ENCODE peak calls at places on chromosomes 5 and 9, in five cellular contexts. One of them, this sample, is unnamed.

GRCh38 chr5:82735160-82735789 is 341.9 kb downstream of the TMEM167A start:
- DNase-seq in WTC11: no peak
- DNase-seq in PC-3: peak; percentile 80
- DNase-seq in body of pancreas: no peak
- DNase-seq in AG09309: no peak
- DNase-seq in this sample: no peak

GRCh38 chr9:129318121-129319075 is 140.3 kb upstream of the IER5L start:
- DNase-seq in AG09309: no peak
- DNase-seq in body of pancreas: no peak
- DNase-seq in WTC11: no peak
- DNase-seq in PC-3: no peak
- DNase-seq in this sample: no peak

GRCh38 chr5:172078027-172078426 is 71.6 kb upstream of the FBXW11 start:
- DNase-seq in PC-3: no peak
- DNase-seq in body of pancreas: peak; percentile 80
- DNase-seq in AG09309: no peak
- DNase-seq in WTC11: no peak
- DNase-seq in this sample: no peak

GRCh38 chr5:172319708-172320441 is 36.3 kb upstream of the UBTD2 start:
- DNase-seq in WTC11: no peak
- DNase-seq in PC-3: no peak
- DNase-seq in body of pancreas: no peak
- DNase-seq in AG09309: no peak
- DNase-seq in this sample: no peak

GRCh38 chr9:36092509-36093215 is 43.9 kb upstream of the GLIPR2 start:
- DNase-seq in WTC11: no peak
- DNase-seq in AG09309: no peak
- DNase-seq in body of pancreas: no peak
- DNase-seq in PC-3: no peak
- DNase-seq in this sample: no peak

GRCh38 chr5:7445066-7445465 is 49.1 kb downstream of the ADCY2 start:
- DNase-seq in AG09309: no peak
- DNase-seq in PC-3: no peak
- DNase-seq in WTC11: no peak
- DNase-seq in body of pancreas: no peak
- DNase-seq in this sample: no peak

GRCh38 chr9:110875275-110875674 is 163.0 kb downstream of the LPAR1 start:
- DNase-seq in WTC11: peak; percentile 68
- DNase-seq in AG09309: no peak
- DNase-seq in PC-3: no peak
- DNase-seq in body of pancreas: peak; percentile 13
- DNase-seq in this sample: no peak

GRCh38 chr9:96048116-96048953 is 172.8 kb downstream of the ERCC6L2 start:
- DNase-seq in body of pancreas: peak; percentile 70
- DNase-seq in WTC11: no peak
- DNase-seq in PC-3: no peak
- DNase-seq in AG09309: no peak
- DNase-seq in this sample: peak; percentile 26

GRCh38 chr9:120894404-120895226 is 17.6 kb upstream of the PHF19 start:
- DNase-seq in body of pancreas: peak; percentile 67
- DNase-seq in WTC11: peak; percentile 56
- DNase-seq in PC-3: no peak
- DNase-seq in AG09309: no peak
- DNase-seq in this sample: no peak

GRCh38 chr5:149719666-149720065 is 10.4 kb upstream of the PPARGC1B start:
- DNase-seq in PC-3: peak; percentile 95
- DNase-seq in AG09309: no peak
- DNase-seq in WTC11: no peak
- DNase-seq in body of pancreas: peak; percentile 74
- DNase-seq in this sample: no peak

GRCh38 chr5:171295299-171295698 is 13.7 kb upstream of the TLX3 start:
- DNase-seq in PC-3: peak; percentile 21
- DNase-seq in WTC11: no peak
- DNase-seq in body of pancreas: no peak
- DNase-seq in AG09309: no peak
- DNase-seq in this sample: no peak

GRCh38 chr5:140242099-140242498 is 60.8 kb downstream of the PFDN1 start:
- DNase-seq in body of pancreas: no peak
- DNase-seq in WTC11: peak; percentile 50
- DNase-seq in PC-3: no peak
- DNase-seq in AG09309: no peak
- DNase-seq in this sample: no peak
- TF ChIP-seq CTCF in body of pancreas: no peak
- TF ChIP-seq CTCF in WTC11: no peak
- TF ChIP-seq CTCF in PC-3: peak; percentile 36
- TF ChIP-seq CTCF in AG09309: no peak
- TF ChIP-seq CTCF in this sample: peak; percentile 19

GRCh38 chr9:17222932-17223331 is 88.1 kb downstream of the CNTLN start:
- DNase-seq in AG09309: no peak
- DNase-seq in PC-3: no peak
- DNase-seq in body of pancreas: no peak
- DNase-seq in WTC11: no peak
- DNase-seq in this sample: no peak

GRCh38 chr9:17216011-17216410 is 81.2 kb downstream of the CNTLN start:
- DNase-seq in PC-3: peak; percentile 45
- DNase-seq in WTC11: no peak
- DNase-seq in body of pancreas: no peak
- DNase-seq in AG09309: no peak
- DNase-seq in this sample: no peak

GRCh38 chr9:17219261-17219660 is 84.4 kb downstream of the CNTLN start:
- DNase-seq in WTC11: no peak
- DNase-seq in PC-3: peak; percentile 8
- DNase-seq in body of pancreas: no peak
- DNase-seq in AG09309: no peak
- DNase-seq in this sample: no peak
- TF ChIP-seq CTCF in WTC11: no peak
- TF ChIP-seq CTCF in PC-3: peak; percentile 54
- TF ChIP-seq CTCF in body of pancreas: no peak
- TF ChIP-seq CTCF in AG09309: peak; percentile 44
- TF ChIP-seq CTCF in this sample: peak; percentile 53

DNA sequence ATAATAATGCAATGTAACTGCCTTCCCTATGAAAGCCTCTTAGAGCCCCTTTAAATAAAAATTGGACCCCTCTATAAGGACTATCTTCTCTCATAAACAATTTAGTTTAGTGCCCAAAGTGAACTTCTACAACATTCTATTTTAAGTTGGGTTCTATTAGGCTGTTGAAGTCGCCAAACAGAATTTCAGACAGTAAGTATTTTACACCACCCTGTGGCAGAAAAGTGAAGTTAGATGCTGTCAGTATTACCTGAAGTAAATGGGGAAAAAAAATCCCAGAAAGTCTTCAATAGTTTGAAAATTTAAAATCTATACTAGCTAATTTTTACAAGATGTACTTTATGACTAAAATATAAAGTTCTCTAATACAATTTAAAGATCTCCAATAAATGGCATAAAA is 29.5 kb downstream of the CAAP1 start:
- DNase-seq in body of pancreas: no peak
- DNase-seq in WTC11: no peak
- DNase-seq in AG09309: no peak
- DNase-seq in PC-3: peak; percentile 14
- DNase-seq in this sample: no peak
- TF ChIP-seq CTCF in body of pancreas: no peak
- TF ChIP-seq CTCF in WTC11: no peak
- TF ChIP-seq CTCF in AG09309: peak; percentile 26
- TF ChIP-seq CTCF in PC-3: peak; percentile 52
- TF ChIP-seq CTCF in this sample: peak; percentile 64

DNA sequence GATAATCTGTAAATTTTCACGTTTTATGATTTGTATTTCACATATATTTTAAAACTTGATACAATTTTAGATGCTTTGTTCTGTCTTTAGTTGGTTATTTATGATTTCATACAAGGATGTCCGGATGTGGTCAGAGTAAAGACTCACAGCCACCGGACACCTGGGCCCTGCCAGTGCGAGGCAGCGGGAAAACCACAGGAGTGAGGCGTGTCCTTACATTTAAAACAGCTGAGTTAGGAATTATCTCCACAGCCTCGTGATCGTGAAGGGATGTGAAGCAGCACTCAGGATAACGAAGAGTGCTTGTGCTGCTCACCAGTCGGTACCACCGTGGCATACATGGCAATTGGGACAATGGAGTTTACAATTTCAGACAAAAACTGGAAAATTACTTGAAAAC is 14.0 kb downstream of the SNX18 start:
- DNase-seq in AG09309: no peak
- DNase-seq in WTC11: no peak
- DNase-seq in PC-3: peak; percentile 60
- DNase-seq in body of pancreas: no peak
- DNase-seq in this sample: no peak
- TF ChIP-seq CTCF in AG09309: no peak
- TF ChIP-seq CTCF in WTC11: no peak
- TF ChIP-seq CTCF in PC-3: no peak
- TF ChIP-seq CTCF in body of pancreas: no peak
- TF ChIP-seq CTCF in this sample: no peak

GRCh38 chr9:75890541-75891276 is at the start of gene PCSK5:
- DNase-seq in PC-3: peak; percentile 22
- DNase-seq in body of pancreas: peak; percentile 94
- DNase-seq in WTC11: peak; percentile 92
- DNase-seq in AG09309: peak; percentile 75
- DNase-seq in this sample: peak; percentile 76
- TF ChIP-seq CTCF in PC-3: no peak
- TF ChIP-seq CTCF in body of pancreas: peak; percentile 19
- TF ChIP-seq CTCF in WTC11: no peak
- TF ChIP-seq CTCF in AG09309: peak; percentile 19
- TF ChIP-seq CTCF in this sample: peak; percentile 45

DNA sequence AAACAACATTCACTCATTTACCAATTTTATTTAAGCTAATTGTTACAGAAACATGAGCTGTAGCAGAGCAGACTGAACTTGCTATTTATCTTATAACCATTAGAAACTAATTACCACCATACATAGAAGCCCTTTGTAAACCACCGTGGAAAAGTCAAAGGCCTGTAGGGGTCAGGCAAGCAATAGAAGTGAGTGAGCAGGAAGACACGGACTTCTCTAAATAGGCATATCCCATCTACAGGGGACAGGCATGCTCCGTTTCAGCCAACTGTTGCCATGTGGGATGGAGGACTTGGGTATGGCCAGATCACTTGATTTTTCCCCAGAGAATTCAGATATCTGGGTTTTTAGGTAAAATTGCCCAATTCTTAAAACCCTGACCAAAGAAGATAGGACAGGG is 44.8 kb downstream of the PRRC1 start:
- DNase-seq in PC-3: peak; percentile 19
- DNase-seq in AG09309: no peak
- DNase-seq in WTC11: peak; percentile 30
- DNase-seq in body of pancreas: no peak
- DNase-seq in this sample: peak; percentile 8
- TF ChIP-seq CTCF in PC-3: peak; percentile 46
- TF ChIP-seq CTCF in AG09309: peak; percentile 7
- TF ChIP-seq CTCF in WTC11: no peak
- TF ChIP-seq CTCF in body of pancreas: no peak
- TF ChIP-seq CTCF in this sample: peak; percentile 46

GRCh38 chr9:136769710-136770191 is 5.4 kb upstream of the LCN15 start:
- DNase-seq in PC-3: peak; percentile 44
- DNase-seq in WTC11: peak; percentile 82
- DNase-seq in body of pancreas: peak; percentile 46
- DNase-seq in AG09309: no peak
- DNase-seq in this sample: peak; percentile 69
- TF ChIP-seq CTCF in PC-3: peak; percentile 39
- TF ChIP-seq CTCF in WTC11: peak; percentile 51
- TF ChIP-seq CTCF in body of pancreas: peak; percentile 54
- TF ChIP-seq CTCF in AG09309: peak; percentile 58
- TF ChIP-seq CTCF in this sample: peak; percentile 58

GRCh38 chr9:68416891-68417570 is 60.6 kb downstream of the PGM5 start:
- DNase-seq in WTC11: peak; percentile 16
- DNase-seq in body of pancreas: no peak
- DNase-seq in AG09309: no peak
- DNase-seq in PC-3: peak; percentile 49
- DNase-seq in this sample: no peak
- TF ChIP-seq CTCF in WTC11: no peak
- TF ChIP-seq CTCF in body of pancreas: no peak
- TF ChIP-seq CTCF in AG09309: peak; percentile 27
- TF ChIP-seq CTCF in PC-3: peak; percentile 58
- TF ChIP-seq CTCF in this sample: peak; percentile 21

This sample was measured in neural crest cell.